ENCODE peak calls at places on chromosomes 4 and X, in four cellular contexts. One of them, this sample, is unnamed.

GRCh38 chrX:151737494-151737893 is 2.9 kb downstream of the CNGA2 start:
- DNase-seq in psoas muscle: no peak
- DNase-seq in AG09309: no peak
- DNase-seq in GM13977: no peak
- DNase-seq in this sample: no peak

GRCh38 chr4:2333356-2333841 is 71.5 kb upstream of the MXD4 start:
- DNase-seq in GM13977: peak
- DNase-seq in AG09309: no peak
- DNase-seq in psoas muscle: no peak
- DNase-seq in this sample: no peak

GRCh38 chr4:67604029-67604381 is 45.5 kb downstream of the STAP1 start:
- DNase-seq in AG09309: no peak
- DNase-seq in psoas muscle: no peak
- DNase-seq in GM13977: no peak
- DNase-seq in this sample: no peak

GRCh38 chrX:112769034-112769433 is 71.6 kb downstream of the AMOT start:
- DNase-seq in psoas muscle: no peak
- DNase-seq in AG09309: no peak
- DNase-seq in GM13977: no peak
- DNase-seq in this sample: no peak

GRCh38 chrX:96611619-96612362 is 72.9 kb upstream of the DIAPH2 start:
- DNase-seq in AG09309: peak
- DNase-seq in GM13977: no peak
- DNase-seq in psoas muscle: no peak
- DNase-seq in this sample: no peak

GRCh38 chrX:149152941-149153340 is 352.2 kb downstream of the IDS start:
- DNase-seq in AG09309: no peak
- DNase-seq in psoas muscle: no peak
- DNase-seq in GM13977: no peak
- DNase-seq in this sample: no peak

GRCh38 chr4:32789026-32789608 is 2068.9 kb downstream of the PCDH7 start:
- DNase-seq in psoas muscle: no peak
- DNase-seq in GM13977: no peak
- DNase-seq in AG09309: no peak
- DNase-seq in this sample: no peak

GRCh38 chr4:109005523-109005922 is 242.7 kb upstream of the ETNPPL start:
- DNase-seq in GM13977: no peak
- DNase-seq in AG09309: no peak
- DNase-seq in psoas muscle: no peak
- DNase-seq in this sample: no peak

GRCh38 chr4:155079866-155080265 is 128.6 kb upstream of the NPY2R start:
- DNase-seq in GM13977: no peak
- DNase-seq in psoas muscle: no peak
- DNase-seq in AG09309: no peak
- DNase-seq in this sample: no peak

GRCh38 chr4:87949961-87950360 is 25.6 kb upstream of the SPP1 start:
- DNase-seq in GM13977: no peak
- DNase-seq in psoas muscle: no peak
- DNase-seq in AG09309: no peak
- DNase-seq in this sample: no peak

GRCh38 chrX:138723301-138723700 is 11.8 kb upstream of the FGF13 start:
- DNase-seq in AG09309: no peak
- DNase-seq in psoas muscle: no peak
- DNase-seq in GM13977: no peak
- DNase-seq in this sample: no peak

GRCh38 chr4:154049457-154050181 is 260.7 kb upstream of the SFRP2 start:
- DNase-seq in AG09309: peak
- DNase-seq in psoas muscle: no peak
- DNase-seq in GM13977: peak
- DNase-seq in this sample: no peak

GRCh38 chr4:183772361-183772760 is 113.3 kb downstream of the TRAPPC11 start:
- DNase-seq in psoas muscle: no peak
- DNase-seq in AG09309: no peak
- DNase-seq in GM13977: no peak
- DNase-seq in this sample: no peak

GRCh38 chr4:17468638-17469221 is 43.2 kb downstream of the QDPR start:
- DNase-seq in GM13977: no peak
- DNase-seq in psoas muscle: no peak
- DNase-seq in AG09309: no peak
- DNase-seq in this sample: no peak

GRCh38 chrX:24494544-24495113 is 29.5 kb downstream of the PDK3 start:
- DNase-seq in GM13977: no peak
- DNase-seq in psoas muscle: no peak
- DNase-seq in AG09309: peak
- DNase-seq in this sample: peak

GRCh38 chr4:144343143-144343755 is 202.7 kb upstream of the GYPA start:
- DNase-seq in AG09309: no peak
- DNase-seq in psoas muscle: no peak
- DNase-seq in GM13977: no peak
- DNase-seq in this sample: no peak

GRCh38 chr4:37475087-37475486 is 211.1 kb downstream of the RELL1 start:
- DNase-seq in psoas muscle: no peak
- DNase-seq in AG09309: no peak
- DNase-seq in GM13977: no peak
- DNase-seq in this sample: no peak

GRCh38 chrX:44400588-44400987 is 57.1 kb upstream of the EFHC2 start:
- DNase-seq in AG09309: peak
- DNase-seq in GM13977: no peak
- DNase-seq in psoas muscle: no peak
- DNase-seq in this sample: no peak

GRCh38 chr4:17284323-17285175 is 227.3 kb downstream of the QDPR start:
- DNase-seq in psoas muscle: no peak
- DNase-seq in GM13977: no peak
- DNase-seq in AG09309: no peak
- DNase-seq in this sample: no peak

GRCh38 chr4:183380901-183381300 is 58.7 kb upstream of the CLDN24 start:
- DNase-seq in AG09309: no peak
- DNase-seq in GM13977: no peak
- DNase-seq in psoas muscle: no peak
- DNase-seq in this sample: no peak

GRCh38 chrX:153662266-153662665 is 11.3 kb downstream of the PNCK start:
- DNase-seq in AG09309: no peak
- DNase-seq in psoas muscle: peak
- DNase-seq in GM13977: no peak
- DNase-seq in this sample: no peak

GRCh38 chr4:135032670-135033069 is 831.1 kb upstream of the PABPC4L start:
- DNase-seq in AG09309: no peak
- DNase-seq in psoas muscle: no peak
- DNase-seq in GM13977: no peak
- DNase-seq in this sample: no peak

GRCh38 chr4:41670530-41670929 is 78.0 kb downstream of the PHOX2B start:
- DNase-seq in psoas muscle: no peak
- DNase-seq in GM13977: no peak
- DNase-seq in AG09309: no peak
- DNase-seq in this sample: peak